ENCODE peak calls at places on chromosomes 5 and 9, in six cellular contexts. Y is IMR-90, L is esophagus squamous epithelium, K is adrenal gland, J is A549, Q is NB4. T is an unnamed sample.

GRCh38 chr9:125494555-125494920 is 212.5 kb downstream of the MAPKAP1 start:
- DNase-seq in Y (peak; percentile 73), L (no peak), K (no peak), J (no peak), Q (no peak), T (no peak)

GRCh38 chr5:1468247-1468612 is 23.0 kb upstream of the SLC6A3 start:
- DNase-seq in Y (no peak), L (no peak), K (no peak), J (no peak), Q (no peak), T (no peak)

GRCh38 chr9:74044844-74045243 is 452.3 kb upstream of the RORB start:
- DNase-seq in Y (no peak), L (no peak), K (no peak), J (no peak), Q (no peak), T (no peak)

GRCh38 chr5:124132843-124133242 is 613.6 kb downstream of the ZNF608 start:
- DNase-seq in Y (no peak), L (no peak), K (no peak), J (no peak), Q (no peak), T (no peak)

GRCh38 chr9:122005597-122005996 is 87.5 kb downstream of the TTLL11 start:
- DNase-seq in Y (peak; percentile 41), L (no peak), K (no peak), J (peak; percentile 48), Q (no peak), T (no peak)

GRCh38 chr9:84708400-84708799 is 38.9 kb downstream of the NTRK2 start:
- DNase-seq in Y (no peak), L (no peak), K (no peak), J (no peak), Q (no peak), T (no peak)

GRCh38 chr5:98839469-98840383 is 66.3 kb downstream of the RGMB start:
- DNase-seq in Y (no peak), L (no peak), K (no peak), J (peak; percentile 26), Q (peak; percentile 4), T (no peak)

GRCh38 chr5:90560771-90561170 is 2.2 kb downstream of the ADGRV1 start:
- DNase-seq in Y (no peak), L (no peak), K (no peak), J (no peak), Q (no peak), T (no peak)

GRCh38 chr5:58460727-58461286 is 921 bp upstream of the PLK2 start:
- DNase-seq in Y (peak; percentile 80), L (peak; percentile 33), K (peak; percentile 93), J (peak; percentile 92), Q (peak; percentile 87), T (peak; percentile 87)

GRCh38 chr9:112570731-112571167 is 84.1 kb downstream of the KIAA1958 start:
- DNase-seq in Y (no peak), L (no peak), K (peak; percentile 53), J (no peak), Q (no peak), T (no peak)

GRCh38 chr9:16150501-16150900 is 597.7 kb downstream of the CCDC171 start:
- DNase-seq in Y (no peak), L (no peak), K (peak; percentile 57), J (no peak), Q (peak; percentile 28), T (no peak)

GRCh38 chr9:14790628-14791027 is 68.1 kb upstream of the CER1 start:
- DNase-seq in Y (no peak), L (no peak), K (no peak), J (no peak), Q (no peak), T (no peak)

GRCh38 chr9:123925161-123925560 is 4.8 kb downstream of the DENND1A start:
- DNase-seq in Y (no peak), L (no peak), K (no peak), J (no peak), Q (no peak), T (no peak)

GRCh38 chr5:66963559-66963971 is 233.0 kb downstream of the CD180 start:
- DNase-seq in Y (peak; percentile 40), L (no peak), K (no peak), J (no peak), Q (no peak), T (no peak)

GRCh38 chr9:94819161-94819677 is 92.7 kb downstream of the AOPEP start:
- DNase-seq in Y (no peak), L (no peak), K (no peak), J (peak; percentile 66), Q (no peak), T (no peak)

GRCh38 chr9:137045294-137046093 is 483 bp downstream of the NPDC1 start:
- DNase-seq in Y (peak; percentile 38), L (no peak), K (no peak), J (no peak), Q (no peak), T (no peak)

GRCh38 chr9:21688108-21689102 is 114.0 kb upstream of the MTAP start:
- DNase-seq in Y (peak; percentile 81), L (no peak), K (no peak), J (peak; percentile 87), Q (no peak), T (no peak)

GRCh38 chr5:96808868-96809558 is 1.3 kb upstream of the ERAP1 start:
- DNase-seq in Y (no peak), L (no peak), K (no peak), J (no peak), Q (no peak), T (no peak)

GRCh38 chr5:96812851-96813250 is 5.1 kb upstream of the ERAP1 start:
- DNase-seq in Y (no peak), L (no peak), K (no peak), J (no peak), Q (no peak), T (no peak)

GRCh38 chr5:96808541-96808828 is 740 bp upstream of the ERAP1 start:
- DNase-seq in Y (no peak), L (no peak), K (no peak), J (no peak), Q (no peak), T (no peak)

GRCh38 chr5:96809898-96810297 is 2.2 kb upstream of the ERAP1 start:
- DNase-seq in Y (no peak), L (no peak), K (peak; percentile 35), J (no peak), Q (no peak), T (no peak)

DNA sequence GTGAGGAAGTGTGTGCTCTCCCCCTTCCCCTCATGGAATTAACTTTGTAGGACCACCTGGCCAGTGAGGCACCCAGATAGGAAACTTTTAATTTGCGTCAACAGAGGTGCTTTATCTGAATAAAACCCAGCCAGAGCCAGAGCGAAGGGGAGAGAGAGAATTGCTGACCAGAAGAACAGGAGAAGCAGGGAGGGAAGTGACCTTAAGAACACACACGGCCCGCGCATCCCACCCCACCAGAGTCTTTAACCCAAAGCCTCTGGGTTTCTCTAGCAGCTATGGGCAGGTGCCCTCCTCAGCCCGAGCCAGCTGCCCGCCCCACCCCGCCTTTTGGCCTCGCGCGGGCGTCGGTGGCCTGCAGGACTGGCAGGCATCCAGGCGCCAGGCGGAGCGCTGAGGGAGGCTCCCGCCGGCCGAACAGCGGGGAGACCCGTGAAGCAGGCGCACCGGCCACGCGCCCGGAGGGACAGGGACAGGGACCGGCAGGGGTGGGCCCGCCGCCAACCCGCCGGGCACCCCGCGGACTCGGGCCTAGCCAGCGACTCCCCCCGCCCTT is 568 bp downstream of the ERAP1 start:
- DNase-seq in Y (peak; percentile 53), L (peak; percentile 10), K (peak; percentile 86), J (peak; percentile 70), Q (peak; percentile 72), T (peak; percentile 71)
- TF ChIP-seq POLR2A in Y (peak; percentile 56), L (no peak), K (peak; percentile 54), J (peak; percentile 68), Q (peak; percentile 16), T (no peak)

GRCh38 chr9:128635266-128636023 is 21.2 kb downstream of the DYNC2I2 start:
- DNase-seq in Y (peak; percentile 94), L (no peak), K (peak; percentile 83), J (peak; percentile 98), Q (no peak), T (peak; percentile 93)
- TF ChIP-seq POLR2A in Y (no peak), L (no peak), K (no peak), J (peak; percentile 10), Q (no peak), T (no peak)

GRCh38 chr9:88387733-88388202 is 476 bp upstream of the SPIN1 start:
- DNase-seq in Y (peak; percentile 52), L (no peak), K (peak; percentile 64), J (peak; percentile 64), Q (peak; percentile 53), T (peak; percentile 52)
- TF ChIP-seq POLR2A in Y (no peak), L (peak; percentile 47), K (peak; percentile 82), J (peak; percentile 43), Q (no peak), T (peak; percentile 10)

GRCh38 chr5:43514816-43515677 is at the start of gene C5orf34:
- DNase-seq in Y (peak; percentile 94), L (peak; percentile 80), K (peak; percentile 97), J (peak; percentile 96), Q (peak; percentile 97), T (peak; percentile 95)
- TF ChIP-seq POLR2A in Y (peak; percentile 86), L (peak; percentile 47), K (peak; percentile 32), J (peak; percentile 78), Q (peak; percentile 93), T (peak; percentile 41)

GRCh38 chr9:3367185-3367584 is 158.6 kb downstream of the RFX3 start:
- DNase-seq in Y (no peak), L (no peak), K (no peak), J (no peak), Q (no peak), T (no peak)
- TF ChIP-seq POLR2A in Y (no peak), L (no peak), K (no peak), J (no peak), Q (no peak), T (no peak)

GRCh38 chr9:127788337-127789011 is 2.6 kb downstream of the CDK9 start:
- DNase-seq in Y (no peak), L (no peak), K (peak; percentile 83), J (no peak), Q (no peak), T (no peak)
- TF ChIP-seq POLR2A in Y (no peak), L (no peak), K (no peak), J (no peak), Q (no peak), T (no peak)

DNA sequence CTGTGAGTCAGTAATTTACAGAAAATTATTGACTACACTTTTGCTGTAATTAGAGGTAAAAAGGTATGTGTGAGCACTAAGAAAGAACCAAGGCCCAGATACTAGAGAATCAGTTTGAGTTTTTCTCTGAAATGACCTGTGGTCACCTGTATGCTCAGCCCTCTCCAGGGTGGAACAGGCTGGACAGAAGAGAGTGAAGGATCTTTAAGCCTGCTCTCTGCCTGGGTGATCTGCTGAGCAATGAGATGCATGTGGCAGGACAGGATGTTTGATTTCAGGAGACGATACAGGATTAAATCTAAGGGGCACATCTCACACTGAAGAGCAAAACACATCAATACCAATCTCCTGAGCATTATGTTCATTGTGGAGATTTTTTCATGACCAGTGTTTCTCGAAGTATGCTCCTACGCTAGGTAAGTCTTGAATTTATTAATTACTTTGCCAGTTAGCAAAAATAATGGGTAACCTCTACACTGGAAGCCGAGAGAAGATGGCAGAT is 25.5 kb downstream of the HMGCR start:
- DNase-seq in Y (no peak), L (no peak), K (no peak), J (no peak), Q (no peak), T (no peak)
- TF ChIP-seq POLR2A in Y (no peak), L (no peak), K (no peak), J (no peak), Q (no peak), T (no peak)

GRCh38 chr5:109410389-109411174 is 808 bp upstream of the PJA2 start:
- DNase-seq in Y (peak; percentile 75), L (peak; percentile 32), K (peak; percentile 81), J (peak; percentile 83), Q (peak; percentile 87), T (peak; percentile 58)
- TF ChIP-seq POLR2A in Y (peak; percentile 52), L (no peak), K (peak; percentile 54), J (peak; percentile 19), Q (peak; percentile 66), T (peak; percentile 19)

GRCh38 chr9:131491001-131491710 is 11.6 kb upstream of the POMT1 start:
- DNase-seq in Y (no peak), L (no peak), K (no peak), J (no peak), Q (no peak), T (no peak)
- TF ChIP-seq POLR2A in Y (no peak), L (no peak), K (no peak), J (no peak), Q (no peak), T (no peak)